ENCODE peak calls at places on chromosomes 3 and 15, in five cellular contexts. R is trophoblast cell, L is H9, S is H1, V is IMR-90. I is an unnamed sample.

GRCh38 chr3:191175102-191175501 is 23.9 kb upstream of the OSTN start:
- DNase-seq in R (no peak), L (no peak), S (no peak), V (no peak), I (no peak)

GRCh38 chr3:187012609-187013051 is 82.3 kb downstream of the ST6GAL1 start:
- DNase-seq in R (no peak), L (no peak), S (no peak), V (peak; percentile 64), I (no peak)

GRCh38 chr3:36653095-36653494 is 111.3 kb downstream of the DCLK3 start:
- DNase-seq in R (no peak), L (no peak), S (no peak), V (peak; percentile 57), I (no peak)

GRCh38 chr3:186219211-186219638 is 110.3 kb upstream of the ETV5 start:
- DNase-seq in R (no peak), L (no peak), S (no peak), V (no peak), I (no peak)

GRCh38 chr3:112531358-112531781 is 30.4 kb downstream of the ATG3 start:
- DNase-seq in R (no peak), L (no peak), S (no peak), V (peak; percentile 49), I (peak; percentile 6)

GRCh38 chr3:26365706-26366105 is 256.9 kb upstream of the LRRC3B start:
- DNase-seq in R (no peak), L (no peak), S (no peak), V (no peak), I (no peak)

GRCh38 chr15:55407631-55407948 is 569 bp downstream of the CCPG1 start:
- DNase-seq in R (no peak), L (no peak), S (no peak), V (peak; percentile 23), I (no peak)

GRCh38 chr3:168117059-168117458 is 21.3 kb upstream of the GOLIM4 start:
- DNase-seq in R (no peak), L (no peak), S (no peak), V (peak; percentile 62), I (no peak)

GRCh38 chr3:185024406-185024805 is 128.5 kb downstream of the C3orf70 start:
- DNase-seq in R (no peak), L (no peak), S (no peak), V (no peak), I (no peak)

GRCh38 chr3:153961498-153961897 is 159.7 kb upstream of the ARHGEF26 start:
- DNase-seq in R (no peak), L (no peak), S (no peak), V (no peak), I (no peak)

GRCh38 chr3:43692085-43692484 is 1.3 kb downstream of the ABHD5 start:
- DNase-seq in R (no peak), L (no peak), S (no peak), V (no peak), I (no peak)

GRCh38 chr3:181855825-181856224 is 144.1 kb downstream of the SOX2 start:
- DNase-seq in R (no peak), L (no peak), S (no peak), V (no peak), I (no peak)

GRCh38 chr3:46017720-46018119 is 9.6 kb downstream of the XCR1 start:
- DNase-seq in R (no peak), L (no peak), S (no peak), V (no peak), I (no peak)

GRCh38 chr3:184716652-184717607 is 5.1 kb upstream of the MAGEF1 start:
- DNase-seq in R (no peak), L (peak; percentile 60), S (no peak), V (peak; percentile 72), I (peak; percentile 80)

GRCh38 chr15:72313881-72314280 is 6.1 kb downstream of the CELF6 start:
- DNase-seq in R (no peak), L (no peak), S (no peak), V (no peak), I (no peak)

GRCh38 chr3:42451546-42452230 is 41.3 kb upstream of the LYZL4 start:
- DNase-seq in R (no peak), L (no peak), S (no peak), V (no peak), I (no peak)

GRCh38 chr3:152056987-152057386 is 183.5 kb downstream of the SUCNR1 start:
- DNase-seq in R (no peak), L (no peak), S (no peak), V (no peak), I (no peak)

GRCh38 chr15:74200871-74201419 is 1.6 kb downstream of the STRA6 start:
- DNase-seq in R (no peak), L (no peak), S (no peak), V (peak; percentile 52), I (no peak)

GRCh38 chr3:103047640-103048370 is 613.0 kb downstream of the ZPLD1 start:
- DNase-seq in R (no peak), L (no peak), S (no peak), V (no peak), I (no peak)

GRCh38 chr3:22098000-22098399 is 347.0 kb upstream of the ZNF385D start:
- DNase-seq in R (no peak), L (no peak), S (no peak), V (no peak), I (no peak)

GRCh38 chr3:2713923-2714322 is 396.3 kb downstream of the IL5RA start:
- DNase-seq in R (no peak), L (no peak), S (no peak), V (no peak), I (no peak)

GRCh38 chr3:166351461-166351860 is 514.2 kb upstream of the BCHE start:
- DNase-seq in R (no peak), L (no peak), S (no peak), V (no peak), I (no peak)

GRCh38 chr15:98514034-98514622 is 134.2 kb upstream of the IGF1R start:
- DNase-seq in R (no peak), L (no peak), S (no peak), V (no peak), I (no peak)

GRCh38 chr3:107416138-107416537 is 38.9 kb downstream of the CCDC54 start:
- DNase-seq in R (no peak), L (no peak), S (no peak), V (peak; percentile 16), I (no peak)

GRCh38 chr15:93570571-93570970 is 481.6 kb upstream of the RGMA start:
- DNase-seq in R (no peak), L (no peak), S (no peak), V (no peak), I (no peak)

GRCh38 chr15:42348083-42348482 is 11.2 kb upstream of the CAPN3 start:
- DNase-seq in R (peak; percentile 59), L (no peak), S (no peak), V (peak; percentile 83), I (no peak)

GRCh38 chr15:98953000-98953776 is 54.4 kb downstream of the PGPEP1L start:
- DNase-seq in R (no peak), L (no peak), S (no peak), V (peak; percentile 13), I (no peak)

GRCh38 chr3:102179321-102180290 is 255.2 kb upstream of the ZPLD1 start:
- DNase-seq in R (peak; percentile 24), L (no peak), S (no peak), V (peak; percentile 58), I (no peak)

GRCh38 chr3:111610612-111611054 is 15.5 kb upstream of the ZBED2 start:
- DNase-seq in R (no peak), L (no peak), S (no peak), V (no peak), I (no peak)

GRCh38 chr15:73932381-73933191 is 6.3 kb downstream of the LOXL1 start:
- DNase-seq in R (no peak), L (no peak), S (no peak), V (no peak), I (no peak)

GRCh38 chr3:78728406-78729145 is 1039.2 kb downstream of the ROBO1 start:
- DNase-seq in R (no peak), L (no peak), S (no peak), V (peak; percentile 56), I (peak; percentile 15)

GRCh38 chr3:177212278-177212610 is 15.0 kb upstream of the TBL1XR1 start:
- DNase-seq in R (no peak), L (no peak), S (no peak), V (no peak), I (no peak)

GRCh38 chr3:151285940-151286339 is 7.6 kb upstream of the P2RY14 start:
- DNase-seq in R (no peak), L (no peak), S (no peak), V (no peak), I (no peak)

GRCh38 chr3:186815490-186815889 is 9.2 kb upstream of the RFC4 start:
- DNase-seq in R (no peak), L (no peak), S (no peak), V (peak; percentile 68), I (no peak)

GRCh38 chr3:97793415-97794019 is 28.3 kb upstream of the CRYBG3 start:
- DNase-seq in R (peak; percentile 1), L (no peak), S (no peak), V (peak; percentile 64), I (peak; percentile 23)

GRCh38 chr3:9280477-9281219 is 31.2 kb upstream of the SRGAP3 start:
- DNase-seq in R (no peak), L (no peak), S (no peak), V (no peak), I (peak; percentile 57)
- H3K4me2 ChIP-seq in R (no peak overlapping the region), L (no peak overlapping the region), S (no peak overlapping the region), V (no peak overlapping the region), I (peak overlapping the region; percentile 41)

GRCh38 chr15:66720206-66721010 is 18.4 kb downstream of the SMAD6 start:
- DNase-seq in R (peak; percentile 71), L (no peak), S (no peak), V (peak; percentile 82), I (no peak)
- H4K8ac ChIP-seq in R (no peak overlapping the region), L (no peak overlapping the region), S (no peak overlapping the region), V (peak overlapping the region; percentile 29), I (no peak overlapping the region)

GRCh38 chr15:63764912-63765311 is 68.8 kb downstream of the HERC1 start:
- DNase-seq in R (no peak), L (no peak), S (no peak), V (no peak), I (no peak)
- H2AFZ ChIP-seq in R (no peak overlapping the region), L (no peak overlapping the region), S (no peak overlapping the region), V (no peak overlapping the region), I (no peak overlapping the region)

GRCh38 chr15:40543082-40543481 is 21.8 kb downstream of the CCDC32 start:
- DNase-seq in R (no peak), L (no peak), S (no peak), V (no peak), I (no peak)

GRCh38 chr15:40543631-40544294 is 21.1 kb downstream of the CCDC32 start:
- DNase-seq in R (no peak), L (no peak), S (no peak), V (no peak), I (no peak)

GRCh38 chr15:40550381-40551037 is 14.3 kb downstream of the CCDC32 start:
- DNase-seq in R (no peak), L (no peak), S (no peak), V (no peak), I (no peak)

GRCh38 chr15:40549894-40550293 is 14.9 kb downstream of the CCDC32 start:
- DNase-seq in R (no peak), L (no peak), S (no peak), V (no peak), I (no peak)

DNA sequence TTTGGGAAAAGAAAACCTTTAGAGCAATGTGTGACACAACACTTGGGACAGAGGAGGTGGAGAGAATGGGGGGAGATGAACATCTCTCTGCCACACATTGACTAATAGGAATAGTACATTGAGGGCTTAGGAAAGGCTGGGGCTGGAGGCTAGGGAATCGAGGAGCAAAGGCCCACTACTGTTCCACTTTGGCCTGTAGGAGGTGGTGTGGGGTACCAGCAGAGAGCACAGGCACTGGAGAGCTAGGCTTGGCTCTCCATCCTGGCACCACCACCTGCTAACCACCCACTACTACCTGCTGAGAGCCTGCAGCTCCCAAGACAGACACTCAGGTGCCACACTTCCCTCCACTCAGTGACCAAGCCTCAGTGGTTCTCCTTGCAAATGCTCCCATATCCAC is 19.4 kb downstream of the CCDC32 start:
- DNase-seq in R (no peak), L (no peak), S (no peak), V (no peak), I (no peak)
- H3K4me2 ChIP-seq in R (no peak overlapping the region), L (no peak overlapping the region), S (no peak overlapping the region), V (no peak overlapping the region), I (no peak overlapping the region)